ENCODE peak calls at places on chromosome 20, in eight cellular contexts. D is NCI-H2081, U is right lobe of liver, Z is ureter, F is sciatic nerve, A is amniotic stem cell, E is glutamatergic neuron, W is HEK293T. K is an unnamed sample.

GRCh38 chr20:4885877-4886276 is 115.4 kb downstream of the SLC23A2 start:
- DNase-seq in D (no peak), U (no peak), Z (no peak), F (no peak), A (no peak), E (no peak), W (no peak), K (no peak)

GRCh38 chr20:63785646-63786255 is 45.3 kb downstream of the ZBTB46 start:
- DNase-seq in D (no peak), U (no peak), Z (no peak), F (no peak), A (no peak), E (no peak), W (no peak), K (peak; percentile 51)

GRCh38 chr20:24981750-24982149 is 10.8 kb downstream of the APMAP start:
- DNase-seq in D (no peak), U (no peak), Z (peak; percentile 43), F (no peak), A (no peak), E (no peak), W (no peak), K (no peak)

GRCh38 chr20:62274332-62275262 is 28.2 kb upstream of the ADRM1 start:
- DNase-seq in D (peak; percentile 26), U (no peak), Z (no peak), F (no peak), A (no peak), E (no peak), W (no peak), K (no peak)

GRCh38 chr20:61389077-61389476 is 137.0 kb downstream of the CDH4 start:
- DNase-seq in D (no peak), U (no peak), Z (no peak), F (no peak), A (no peak), E (no peak), W (no peak), K (no peak)

GRCh38 chr20:32155017-32155965 is 45.8 kb downstream of the TM9SF4 start:
- DNase-seq in D (peak; percentile 55), U (peak; percentile 92), Z (peak; percentile 72), F (peak; percentile 88), A (peak; percentile 13), E (peak; percentile 75), W (no peak), K (no peak)

GRCh38 chr20:63164681-63165537 is 51.0 kb downstream of the YTHDF1 start:
- DNase-seq in D (no peak), U (no peak), Z (no peak), F (no peak), A (no peak), E (peak; percentile 5), W (no peak), K (no peak)

GRCh38 chr20:35327074-35327976 is 35.1 kb upstream of the FAM83C start:
- DNase-seq in D (no peak), U (no peak), Z (no peak), F (no peak), A (no peak), E (no peak), W (no peak), K (no peak)

GRCh38 chr20:34772437-34772836 is 53.0 kb downstream of the NCOA6 start:
- DNase-seq in D (no peak), U (no peak), Z (no peak), F (no peak), A (no peak), E (no peak), W (no peak), K (no peak)

GRCh38 chr20:33880396-33880795 is 69.2 kb downstream of the CHMP4B start:
- DNase-seq in D (no peak), U (no peak), Z (no peak), F (no peak), A (no peak), E (no peak), W (no peak), K (no peak)

GRCh38 chr20:61779176-61779965 is 286.3 kb downstream of the TAF4 start:
- DNase-seq in D (no peak), U (peak; percentile 19), Z (no peak), F (no peak), A (no peak), E (no peak), W (no peak), K (no peak)

GRCh38 chr20:31394900-31395299 is 4.5 kb upstream of the DEFB119 start:
- DNase-seq in D (no peak), U (no peak), Z (no peak), F (no peak), A (no peak), E (no peak), W (no peak), K (no peak)

GRCh38 chr20:4802522-4802921 is 80.8 kb downstream of the PRND start:
- DNase-seq in D (no peak), U (no peak), Z (no peak), F (no peak), A (no peak), E (no peak), W (no peak), K (no peak)

GRCh38 chr20:25453035-25453810 is 45.8 kb downstream of the GINS1 start:
- DNase-seq in D (peak; percentile 55), U (no peak), Z (no peak), F (no peak), A (no peak), E (no peak), W (peak; percentile 63), K (peak; percentile 94)

GRCh38 chr20:45359406-45360148 is 3.4 kb upstream of the SYS1 start:
- DNase-seq in D (no peak), U (peak; percentile 88), Z (no peak), F (peak; percentile 72), A (no peak), E (no peak), W (no peak), K (no peak)

GRCh38 chr20:3218307-3218988 is 9.2 kb downstream of the ITPA start:
- DNase-seq in D (peak; percentile 21), U (peak; percentile 72), Z (no peak), F (peak; percentile 73), A (no peak), E (peak; percentile 88), W (peak; percentile 88), K (peak; percentile 9)

GRCh38 chr20:53857723-53858236 is 212.6 kb downstream of the BCAS1 start:
- DNase-seq in D (no peak), U (no peak), Z (no peak), F (no peak), A (no peak), E (no peak), W (no peak), K (peak; percentile 57)

GRCh38 chr20:17873410-17874270 is 95.0 kb downstream of the SNX5 start:
- DNase-seq in D (peak; percentile 16), U (peak; percentile 94), Z (peak; percentile 87), F (peak; percentile 94), A (peak; percentile 80), E (no peak), W (no peak), K (peak; percentile 64)

GRCh38 chr20:63750807-63751470 is 11.4 kb downstream of the SLC2A4RG start:
- DNase-seq in D (no peak), U (peak; percentile 39), Z (no peak), F (no peak), A (no peak), E (no peak), W (no peak), K (peak; percentile 52)

GRCh38 chr20:39429716-39430115 is 467.6 kb downstream of the DHX35 start:
- DNase-seq in D (no peak), U (no peak), Z (no peak), F (no peak), A (no peak), E (no peak), W (peak; percentile 12), K (no peak)

GRCh38 chr20:44038681-44039123 is 124.0 kb downstream of the TOX2 start:
- DNase-seq in D (no peak), U (no peak), Z (peak; percentile 26), F (peak; percentile 18), A (no peak), E (peak; percentile 88), W (no peak), K (peak; percentile 63)

GRCh38 chr20:9884666-9885065 is 45.8 kb upstream of the PAK5 start:
- DNase-seq in D (no peak), U (no peak), Z (no peak), F (no peak), A (no peak), E (no peak), W (peak; percentile 9), K (no peak)

GRCh38 chr20:8118735-8119134 is 13.3 kb upstream of the PLCB1 start:
- DNase-seq in D (no peak), U (no peak), Z (no peak), F (no peak), A (no peak), E (no peak), W (no peak), K (no peak)

GRCh38 chr20:14067631-14068030 is 72.3 kb downstream of the MACROD2 start:
- DNase-seq in D (no peak), U (no peak), Z (no peak), F (no peak), A (no peak), E (no peak), W (no peak), K (no peak)

GRCh38 chr20:5495026-5495425 is 178.3 kb upstream of the PROKR2 start:
- DNase-seq in D (no peak), U (no peak), Z (no peak), F (no peak), A (no peak), E (no peak), W (no peak), K (no peak)